ENCODE peak calls at places on chromosomes 2 and 18, in four cellular contexts. H, O, Y and M are unnamed samples. For H3K9me1 and H3K4me1, the result is how much of the 10 kb centered on the place peaks cover.

GRCh38 chr2:230411484-230412368 is 4.3 kb upstream of the SP100 start:
- DNase-seq in Y (peak), O (peak), H (peak), M (no peak)

GRCh38 chr2:232588680-232589585 is 38.4 kb downstream of the EIF4E2 start:
- DNase-seq in H (no peak), O (no peak), Y (peak), M (peak)

GRCh38 chr18:9741821-9742541 is 33.9 kb downstream of the RAB31 start:
- DNase-seq in O (no peak), Y (no peak), H (peak), M (no peak)

GRCh38 chr2:220437938-220438337 is 810.5 kb downstream of the SLC4A3 start:
- DNase-seq in Y (peak), H (no peak), O (no peak), M (no peak)

GRCh38 chr2:25215948-25216679 is 47.7 kb upstream of the POMC start:
- DNase-seq in O (no peak), H (peak), Y (no peak), M (peak)

GRCh38 chr2:149808556-149808955 is 221.0 kb upstream of the MMADHC start:
- DNase-seq in H (no peak), O (no peak), Y (no peak), M (no peak)

GRCh38 chr18:9684901-9685738 is 23.0 kb upstream of the RAB31 start:
- DNase-seq in Y (peak), O (no peak), H (no peak), M (no peak)

GRCh38 chr18:75210274-75211001 is at the start of gene TSHZ1:
- DNase-seq in O (peak), H (peak), Y (peak), M (peak)

GRCh38 chr2:26088038-26088643 is 54.3 kb downstream of the RAB10 start:
- DNase-seq in H (peak), O (peak), Y (peak), M (no peak)

GRCh38 chr2:120691410-120691809 is 44.3 kb upstream of the GLI2 start:
- DNase-seq in H (no peak), O (no peak), Y (no peak), M (no peak)

GRCh38 chr2:28356095-28356911 is 36.4 kb upstream of the FOSL2 start:
- DNase-seq in O (peak), Y (peak), H (peak), M (peak)

GRCh38 chr2:226802573-226802972 is 3.0 kb upstream of the IRS1 start:
- DNase-seq in H (peak), O (peak), Y (peak), M (no peak)

GRCh38 chr2:40363631-40364030 is 88.3 kb downstream of the SLC8A1 start:
- DNase-seq in O (no peak), H (peak), Y (peak), M (no peak)

GRCh38 chr2:54903736-54904554 is 146.3 kb downstream of the RTN4 start:
- DNase-seq in H (peak), Y (peak), O (no peak), M (peak)

GRCh38 chr18:12005542-12006487 is 24.5 kb downstream of the IMPA2 start:
- DNase-seq in O (no peak), H (no peak), Y (no peak), M (no peak)

GRCh38 chr2:171553858-171554257 is 31.6 kb downstream of the CYBRD1 start:
- DNase-seq in H (no peak), Y (no peak), O (peak), M (no peak)

GRCh38 chr2:101887328-101887727 is 104.4 kb upstream of the IL1R2 start:
- DNase-seq in O (no peak), H (no peak), Y (no peak), M (no peak)

GRCh38 chr2:60483400-60483799 is 70.1 kb downstream of the BCL11A start:
- DNase-seq in O (no peak), H (no peak), Y (peak), M (no peak)

GRCh38 chr2:8303322-8303832 is 378.5 kb upstream of the ID2 start:
- DNase-seq in O (no peak), H (no peak), Y (no peak), M (no peak)

DNA sequence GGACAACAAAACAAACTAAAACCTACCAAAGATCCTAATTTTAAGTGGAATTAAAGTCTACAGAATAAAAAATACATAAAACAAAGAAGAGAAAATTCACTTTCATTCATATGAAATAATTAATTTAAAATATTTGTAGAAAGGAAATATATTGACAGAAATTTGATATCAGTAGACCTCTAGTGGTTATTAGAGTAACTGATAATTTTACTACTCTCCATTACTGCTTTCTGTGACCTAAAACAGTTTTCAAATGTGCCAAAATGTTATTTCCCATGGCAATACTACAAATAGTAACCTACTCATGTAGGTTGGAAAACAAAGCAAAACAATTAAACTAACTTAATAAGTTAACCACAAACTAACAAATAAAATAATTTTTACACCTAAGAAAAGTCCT is 147.1 kb downstream of the NOL4 start:
- DNase-seq in H (no peak), Y (no peak), O (no peak), M (no peak)
- H3K9me1 ChIP-seq in H (under half), Y (under half), O (under half), M (under half)

GRCh38 chr2:85795331-85796045 is 41.7 kb downstream of the ATOH8 start:
- DNase-seq in H (no peak), Y (no peak), O (no peak), M (no peak)
- H3K27ac ChIP-seq in H (no peak), Y (peak), O (no peak), M (no peak)

GRCh38 chr18:70636991-70637390 is 348.1 kb downstream of the SOCS6 start:
- DNase-seq in Y (no peak), H (no peak), O (no peak), M (no peak)
- H3K4me1 ChIP-seq in Y (under half), H (under half), O (under half), M (under half)

GRCh38 chr2:6944546-6944945 is 27.3 kb downstream of the RNF144A start:
- DNase-seq in Y (no peak), O (no peak), H (no peak), M (no peak)
- H3K9me1 ChIP-seq in Y (under half), O (under half), H (under half), M (under half)

GRCh38 chr2:216775043-216775453 is 79.7 kb upstream of the IGFBP5 start:
- DNase-seq in O (peak), Y (peak), H (no peak), M (no peak)
- H3K27ac ChIP-seq in O (peak), Y (peak), H (no peak), M (no peak)

DNA sequence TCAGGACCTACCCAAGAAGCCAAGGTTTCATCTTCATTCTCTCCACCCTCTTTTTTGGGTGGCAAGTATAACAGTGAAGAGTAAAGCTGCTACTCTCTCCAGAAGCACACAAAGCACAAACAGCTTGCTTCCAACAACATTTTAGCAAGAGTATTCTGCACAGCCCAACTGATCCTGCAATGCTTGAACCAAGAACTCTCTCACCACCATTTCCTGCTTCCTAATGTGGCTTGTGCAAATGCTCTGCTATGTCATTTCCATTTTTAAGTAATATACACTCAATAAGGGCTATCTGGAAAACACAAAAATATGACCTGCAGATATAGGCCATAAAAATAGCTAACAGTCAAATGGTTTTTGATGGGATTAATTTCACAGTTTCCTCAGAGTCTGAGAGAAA is 24.1 kb upstream of the IHH start:
- DNase-seq in H (no peak), Y (no peak), O (no peak), M (no peak)
- H3K4me1 ChIP-seq in H (under half), Y (under half), O (under half), M (under half)

GRCh38 chr2:195308163-195308562 is 348.9 kb upstream of the SLC39A10 start:
- DNase-seq in H (no peak), O (no peak), Y (no peak), M (no peak)
- H3K9me1 ChIP-seq in H (under half), O (under half), Y (under half), M (under half)

GRCh38 chr2:229409751-229410181 is 138.7 kb upstream of the PID1 start:
- DNase-seq in Y (peak), O (no peak), H (no peak), M (no peak)
- H3K27ac ChIP-seq in Y (peak), O (no peak), H (no peak), M (peak)

GRCh38 chr2:37619230-37619956 is 52.0 kb downstream of the CDC42EP3 start:
- DNase-seq in Y (no peak), O (no peak), H (no peak), M (no peak)
- H3K4me1 ChIP-seq in Y (under half), O (under half), H (under half), M (under half)

GRCh38 chr2:75982750-75983149 is 272.0 kb upstream of the GCFC2 start:
- DNase-seq in Y (no peak), O (no peak), H (no peak), M (no peak)

GRCh38 chr2:75986617-75987016 is 275.9 kb upstream of the GCFC2 start:
- DNase-seq in Y (no peak), H (no peak), O (no peak), M (no peak)
- H3K9me1 ChIP-seq in Y (under half), H (under half), O (under half), M (under half)